ENCODE peak calls at places on chromosome 22, in seven cellular contexts. P is MM.1S, R is lower leg skin, B is A549, Y is OCI-LY7, H is kidney, E is bronchial epithelial cell. W is an unnamed sample.

GRCh38 chr22:38298312-38299000 is 18.8 kb downstream of the CSNK1E start:
- DNase-seq in B (no peak), P (no peak), H (no peak), Y (peak), R (no peak), E (peak), W (peak)

GRCh38 chr22:18031670-18032454 is 7.5 kb upstream of the MICAL3 start:
- DNase-seq in P (no peak), E (peak), R (no peak), H (peak), Y (no peak), B (peak), W (no peak)

GRCh38 chr22:20566420-20567260 is 59.2 kb downstream of the MED15 start:
- DNase-seq in R (no peak), Y (no peak), E (peak), P (no peak), H (no peak), B (peak), W (no peak)

GRCh38 chr22:45033136-45033535 is 23.3 kb upstream of the PHF21B start:
- DNase-seq in R (no peak), H (no peak), P (no peak), Y (no peak), E (no peak), B (no peak), W (no peak)

GRCh38 chr22:46451741-46452140 is 85.7 kb downstream of the CELSR1 start:
- DNase-seq in H (no peak), P (no peak), E (peak), R (no peak), Y (no peak), B (no peak), W (no peak)

GRCh38 chr22:44429941-44430587 is 68.0 kb downstream of the RTL6 start:
- DNase-seq in R (peak), Y (no peak), B (no peak), P (no peak), E (no peak), H (peak), W (no peak)

GRCh38 chr22:46145361-46145851 is 4.9 kb upstream of the PPARA start:
- DNase-seq in P (no peak), E (no peak), H (peak), R (peak), B (no peak), Y (no peak), W (no peak)

GRCh38 chr22:44403166-44403565 is 90.4 kb upstream of the SHISAL1 start:
- DNase-seq in E (no peak), H (peak), P (no peak), R (peak), Y (no peak), B (no peak), W (no peak)

GRCh38 chr22:46143491-46144147 is 6.7 kb upstream of the PPARA start:
- DNase-seq in B (no peak), Y (no peak), P (no peak), E (no peak), H (peak), R (peak), W (no peak)

GRCh38 chr22:43038325-43038724 is 23.4 kb upstream of the PACSIN2 start:
- DNase-seq in P (no peak), B (no peak), Y (no peak), R (no peak), E (no peak), H (no peak), W (no peak)

GRCh38 chr22:29449296-29449863 is 11.0 kb downstream of the RFPL1 start:
- DNase-seq in Y (no peak), P (no peak), H (no peak), E (no peak), R (no peak), B (no peak), W (no peak)

GRCh38 chr22:47476226-47476625 is 713.8 kb downstream of the TBC1D22A start:
- DNase-seq in E (no peak), Y (no peak), P (no peak), R (no peak), B (no peak), H (no peak), W (no peak)

GRCh38 chr22:47474895-47475294 is 712.4 kb downstream of the TBC1D22A start:
- DNase-seq in Y (no peak), B (no peak), R (no peak), P (no peak), H (no peak), E (no peak), W (no peak)

GRCh38 chr22:47472636-47473035 is 710.2 kb downstream of the TBC1D22A start:
- DNase-seq in B (no peak), H (no peak), P (no peak), E (no peak), Y (no peak), R (no peak), W (no peak)

GRCh38 chr22:47474464-47474863 is 712.0 kb downstream of the TBC1D22A start:
- DNase-seq in P (peak), Y (no peak), B (no peak), R (no peak), H (no peak), E (no peak), W (no peak)
- H3K4me3 ChIP-seq in P (no peak), Y (no peak), B (no peak), R (no peak), H (no peak), E (no peak), W (no peak)

GRCh38 chr22:31625257-31625640 is 36.8 kb downstream of the PISD start:
- DNase-seq in Y (no peak), E (no peak), H (no peak), B (no peak), P (no peak), R (no peak), W (no peak)
- H3K4me3 ChIP-seq in Y (no peak), E (no peak), H (no peak), B (no peak), P (no peak), R (no peak), W (no peak)

GRCh38 chr22:39556970-39557811 is 13.4 kb upstream of the CACNA1I start:
- DNase-seq in B (peak), Y (no peak), R (no peak), H (no peak), P (no peak), E (no peak), W (no peak)
- H3K4me3 ChIP-seq in B (peak), Y (no peak), R (no peak), H (no peak), P (no peak), E (no peak), W (no peak)

GRCh38 chr22:30802202-30803166 is 107.8 kb downstream of the OSBP2 start:
- DNase-seq in R (peak), H (peak), B (peak), P (peak), E (peak), Y (no peak), W (peak)

GRCh38 chr22:30804626-30805025 is 110.0 kb downstream of the OSBP2 start:
- DNase-seq in P (no peak), B (no peak), R (no peak), Y (no peak), H (no peak), E (no peak), W (no peak)

GRCh38 chr22:30801695-30802094 is 107.0 kb downstream of the OSBP2 start:
- DNase-seq in E (no peak), H (peak), P (no peak), Y (no peak), B (no peak), R (no peak), W (no peak)

GRCh38 chr22:30806391-30806861 is 111.8 kb downstream of the OSBP2 start:
- DNase-seq in B (peak), E (peak), R (no peak), P (no peak), Y (no peak), H (no peak), W (no peak)

GRCh38 chr22:30803679-30804078 is 109.0 kb downstream of the OSBP2 start:
- DNase-seq in E (no peak), P (no peak), R (no peak), B (no peak), Y (no peak), H (no peak), W (no peak)
- H3K4me3 ChIP-seq in E (peak), P (no peak), R (no peak), B (no peak), Y (no peak), H (no peak), W (no peak)

GRCh38 chr22:37189011-37189466 is 992 bp upstream of the C1QTNF6 start:
- DNase-seq in Y (no peak), H (no peak), E (peak), P (no peak), R (no peak), B (no peak), W (no peak)
- H3K4me3 ChIP-seq in Y (no peak), H (no peak), E (no peak), P (no peak), R (no peak), B (no peak), W (no peak)

W was measured in GM12865.